ENCODE peak calls at places on chromosomes 7 and 10, in eight cellular contexts. S is suprapubic skin, G is WTC11, L is left lung, W is GM12865, Y is AG04450, V is cardiac fibroblast, A is psoas muscle. C is an unnamed sample.

GRCh38 chr7:80918406-80918805 is 445 bp downstream of the SEMA3C start:
- DNase-seq in V (peak), L (no peak), G (no peak), A (no peak), W (peak), S (no peak), Y (no peak), C (no peak)

GRCh38 chr10:43227911-43228782 is 38.7 kb downstream of the RASGEF1A start:
- DNase-seq in Y (no peak), W (no peak), A (peak), V (no peak), S (peak), G (peak), L (peak), C (peak)

GRCh38 chr7:42478717-42479116 is 241.7 kb upstream of the GLI3 start:
- DNase-seq in S (no peak), A (peak), Y (no peak), G (no peak), L (no peak), W (no peak), V (no peak), C (no peak)

GRCh38 chr7:47045169-47045568 is 536.7 kb downstream of the TNS3 start:
- DNase-seq in G (no peak), S (no peak), W (no peak), V (peak), L (no peak), A (peak), Y (no peak), C (no peak)

GRCh38 chr10:70551491-70551890 is 51.0 kb downstream of the PRF1 start:
- DNase-seq in A (no peak), V (peak), Y (no peak), L (no peak), S (no peak), G (no peak), W (no peak), C (no peak)

GRCh38 chr7:2146676-2147472 is 85.9 kb downstream of the MAD1L1 start:
- DNase-seq in W (no peak), L (no peak), A (no peak), S (no peak), G (no peak), V (no peak), Y (no peak), C (no peak)

GRCh38 chr7:76057813-76058145 is 9.9 kb downstream of the MDH2 start:
- DNase-seq in W (no peak), V (no peak), G (no peak), S (no peak), L (no peak), Y (no peak), A (peak), C (no peak)

GRCh38 chr10:5888352-5888751 is 1.3 kb downstream of the ANKRD16 start:
- DNase-seq in V (peak), S (no peak), W (no peak), Y (no peak), A (no peak), G (no peak), L (no peak), C (no peak)

GRCh38 chr7:116588225-116588624 is 63.4 kb downstream of the CAV1 start:
- DNase-seq in Y (no peak), S (no peak), W (peak), A (no peak), G (no peak), L (no peak), V (peak), C (no peak)

GRCh38 chr10:132834311-132834761 is 48.4 kb upstream of the NKX6-2 start:
- DNase-seq in V (no peak), L (no peak), A (no peak), S (peak), G (no peak), Y (no peak), W (no peak), C (no peak)

GRCh38 chr10:33129181-33129928 is 171.3 kb upstream of the ITGB1 start:
- DNase-seq in G (no peak), Y (peak), A (peak), S (no peak), W (no peak), L (peak), V (peak), C (no peak)

GRCh38 chr10:33134011-33134751 is 176.2 kb upstream of the ITGB1 start:
- DNase-seq in L (peak), Y (no peak), S (no peak), V (peak), G (no peak), W (peak), A (no peak), C (no peak)

GRCh38 chr10:33129987-33130386 is 172.0 kb upstream of the ITGB1 start:
- DNase-seq in Y (peak), G (no peak), W (no peak), S (no peak), V (peak), L (no peak), A (no peak), C (no peak)

GRCh38 chr10:33133557-33133956 is 175.5 kb upstream of the ITGB1 start:
- DNase-seq in W (no peak), V (no peak), A (no peak), L (no peak), Y (no peak), G (no peak), S (no peak), C (no peak)

DNA sequence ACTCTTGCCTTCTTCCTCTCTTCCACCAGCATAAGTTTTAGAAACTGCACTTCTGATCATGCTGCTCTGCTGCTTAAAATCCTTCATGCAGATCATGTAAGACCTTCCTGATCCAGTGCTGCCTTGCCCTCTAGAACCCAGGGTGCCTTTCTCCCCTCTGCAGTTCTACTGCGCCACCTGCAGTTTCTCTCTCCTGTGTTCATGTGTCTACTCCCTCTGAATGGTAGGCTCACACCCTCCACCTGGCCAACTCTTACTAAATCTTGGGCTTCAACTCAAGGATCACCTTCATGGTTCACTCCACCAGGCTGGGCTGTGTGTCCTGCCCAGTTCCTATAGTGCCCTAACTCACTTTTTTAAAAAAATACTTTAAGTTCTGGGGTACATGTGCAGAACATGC is 174.6 kb upstream of the ITGB1 start:
- DNase-seq in G (peak), A (no peak), Y (no peak), V (no peak), L (no peak), W (peak), S (no peak), C (no peak)
- TF ChIP-seq CTCF in G (no peak), A (no peak), Y (no peak), V (no peak), L (no peak), W (peak), S (no peak), C (no peak)

GRCh38 chr7:145850636-145851035 is 266.0 kb upstream of the CNTNAP2 start:
- DNase-seq in A (no peak), L (no peak), G (peak), W (no peak), S (no peak), Y (no peak), V (no peak), C (no peak)

GRCh38 chr7:145845345-145845744 is 271.3 kb upstream of the CNTNAP2 start:
- DNase-seq in Y (no peak), W (no peak), S (no peak), L (no peak), V (no peak), G (no peak), A (no peak), C (no peak)

DNA sequence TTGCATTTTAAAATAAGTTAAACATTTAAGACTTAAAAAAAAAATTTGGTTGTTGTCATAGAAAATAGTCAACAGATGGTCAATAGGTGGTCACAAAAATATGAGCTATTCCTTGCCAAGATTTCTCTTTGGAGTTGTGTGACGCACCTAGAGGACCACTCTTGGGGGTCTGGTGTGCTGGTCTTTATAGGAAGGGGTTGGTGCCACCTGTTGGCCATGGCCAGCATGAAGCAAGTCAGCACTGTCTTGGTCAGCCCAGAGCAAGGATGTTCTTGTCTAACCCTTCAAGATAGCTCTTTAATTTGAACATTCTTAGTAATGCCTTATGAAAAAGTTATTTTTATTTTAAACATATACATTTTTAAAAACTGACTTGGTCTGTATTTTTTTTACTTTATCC is 267.9 kb upstream of the CNTNAP2 start:
- DNase-seq in Y (no peak), L (no peak), A (no peak), S (no peak), W (no peak), G (peak), V (no peak), C (no peak)
- TF ChIP-seq CTCF in Y (no peak), L (no peak), A (no peak), S (no peak), W (no peak), G (peak), V (no peak), C (peak)

GRCh38 chr10:120598377-120598776 is 141.3 kb downstream of the PLPP4 start:
- DNase-seq in G (peak), Y (no peak), L (no peak), W (no peak), S (no peak), V (no peak), A (no peak), C (no peak)
- TF ChIP-seq CTCF in G (no peak), Y (no peak), L (no peak), W (no peak), S (no peak), V (no peak), A (no peak), C (no peak)

DNA sequence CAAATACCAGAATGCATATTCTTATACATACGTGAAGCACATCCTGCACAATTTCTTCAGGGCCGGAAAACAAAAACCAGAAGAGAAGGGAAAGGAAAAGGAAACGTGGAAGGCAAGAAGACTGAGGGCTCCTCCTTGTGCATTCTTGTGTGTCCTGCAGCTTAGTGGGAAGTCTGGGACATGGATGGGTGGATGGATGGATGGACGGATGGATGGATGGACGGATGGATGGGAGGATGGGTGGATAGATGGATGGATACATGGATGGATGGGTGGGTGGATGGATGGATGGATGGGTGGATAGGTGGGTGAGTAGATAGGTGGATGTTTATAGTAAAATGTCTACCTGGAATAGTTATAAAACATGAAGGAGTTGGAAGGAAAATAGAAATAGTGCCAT is 30.8 kb upstream of the SLC35B4 start:
- DNase-seq in W (no peak), V (no peak), Y (no peak), A (no peak), L (no peak), G (no peak), S (no peak), C (no peak)
- TF ChIP-seq CTCF in W (no peak), V (no peak), Y (no peak), A (no peak), L (no peak), G (no peak), S (no peak), C (no peak)

GRCh38 chr7:23275906-23276305 is 23.2 kb upstream of the MALSU1 start:
- DNase-seq in S (no peak), W (no peak), L (no peak), V (no peak), A (no peak), Y (no peak), G (no peak), C (no peak)

GRCh38 chr7:23273141-23273599 is 26.0 kb upstream of the MALSU1 start:
- DNase-seq in A (peak), L (peak), Y (peak), G (peak), W (peak), S (peak), V (peak), C (peak)

GRCh38 chr7:23277359-23277989 is 21.7 kb upstream of the MALSU1 start:
- DNase-seq in G (no peak), S (no peak), Y (peak), A (no peak), V (peak), W (peak), L (no peak), C (no peak)

GRCh38 chr7:23276947-23277346 is 22.2 kb upstream of the MALSU1 start:
- DNase-seq in L (no peak), Y (no peak), S (no peak), G (no peak), A (no peak), V (no peak), W (no peak), C (no peak)

DNA sequence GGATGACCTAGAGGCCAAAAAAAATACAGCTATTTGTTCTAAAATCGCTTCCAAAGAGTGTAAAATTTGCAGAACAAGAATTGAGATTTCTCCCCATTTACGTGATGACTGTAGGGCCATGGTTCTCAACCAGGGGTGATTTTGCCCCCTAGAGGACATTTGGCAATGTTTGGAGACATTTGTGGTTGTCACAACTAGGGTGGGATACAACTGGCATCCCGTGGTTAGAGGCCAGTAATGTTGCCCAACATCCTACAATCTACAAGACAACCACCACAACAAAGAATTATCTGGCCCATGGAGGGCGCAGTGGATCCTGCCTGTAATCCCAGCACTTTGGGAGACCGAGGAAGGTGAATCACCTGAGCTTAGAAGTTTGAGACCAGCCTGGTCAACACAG is 22.8 kb upstream of the MALSU1 start:
- DNase-seq in W (peak), Y (no peak), G (peak), V (peak), S (no peak), A (no peak), L (no peak), C (no peak)
- TF ChIP-seq CTCF in W (peak), Y (no peak), G (no peak), V (no peak), S (no peak), A (no peak), L (no peak), C (peak)